ENCODE peak calls at places on chromosomes 16 and 17, in seven cellular contexts. Q is HL-60, R is transverse colon, B is AG04450, N is brain microvascular endothelial cell, A is cardiac muscle cell, M is tibial nerve. F is an unnamed sample.

GRCh38 chr17:50452627-50453300 is 15.9 kb downstream of the CHAD start:
- DNase-seq in M (no peak), Q (peak; percentile 28), A (no peak), B (no peak), N (no peak), R (peak; percentile 82), F (no peak)

GRCh38 chr17:75316253-75316652 is 27.0 kb upstream of the SLC25A19 start:
- DNase-seq in B (no peak), N (no peak), A (no peak), M (no peak), Q (no peak), R (no peak), F (no peak)

GRCh38 chr17:41816637-41817320 is 4.0 kb downstream of the FKBP10 start:
- DNase-seq in A (no peak), N (no peak), B (no peak), M (no peak), R (no peak), Q (no peak), F (no peak)

GRCh38 chr16:7324306-7324705 is 8.3 kb upstream of the RBFOX1 start:
- DNase-seq in R (no peak), Q (no peak), N (no peak), B (no peak), M (no peak), A (no peak), F (no peak)

GRCh38 chr16:17497648-17498047 is 26.9 kb upstream of the XYLT1 start:
- DNase-seq in A (no peak), Q (no peak), B (no peak), M (no peak), N (no peak), R (no peak), F (no peak)

GRCh38 chr17:20300399-20301037 is 166.8 kb downstream of the LGALS9B start:
- DNase-seq in R (no peak), A (peak; percentile 78), B (peak; percentile 64), Q (no peak), N (peak; percentile 72), M (no peak), F (no peak)

GRCh38 chr17:16975744-16976625 is 4.1 kb upstream of the TNFRSF13B start:
- DNase-seq in R (no peak), M (no peak), B (no peak), N (no peak), A (no peak), Q (no peak), F (no peak)

GRCh38 chr16:72995151-72995881 is 52.6 kb downstream of the ZFHX3 start:
- DNase-seq in R (peak; percentile 34), A (no peak), Q (peak; percentile 34), B (no peak), N (no peak), M (no peak), F (no peak)

GRCh38 chr17:35981908-35982330 is 622 bp upstream of the CCL16 start:
- DNase-seq in Q (no peak), N (no peak), B (no peak), R (peak; percentile 28), M (no peak), A (no peak), F (no peak)

GRCh38 chr17:17786998-17787397 is 49.8 kb downstream of the SREBF1 start:
- DNase-seq in Q (no peak), N (no peak), R (no peak), A (no peak), B (no peak), M (no peak), F (no peak)

GRCh38 chr17:60138769-60139437 is 10.9 kb upstream of the CA4 start:
- DNase-seq in A (no peak), Q (no peak), N (no peak), B (no peak), R (no peak), M (no peak), F (no peak)

GRCh38 chr17:38453951-38454421 is 25.7 kb downstream of the ARHGAP23 start:
- DNase-seq in R (no peak), A (peak; percentile 65), B (no peak), N (no peak), M (no peak), Q (no peak), F (no peak)

DNA sequence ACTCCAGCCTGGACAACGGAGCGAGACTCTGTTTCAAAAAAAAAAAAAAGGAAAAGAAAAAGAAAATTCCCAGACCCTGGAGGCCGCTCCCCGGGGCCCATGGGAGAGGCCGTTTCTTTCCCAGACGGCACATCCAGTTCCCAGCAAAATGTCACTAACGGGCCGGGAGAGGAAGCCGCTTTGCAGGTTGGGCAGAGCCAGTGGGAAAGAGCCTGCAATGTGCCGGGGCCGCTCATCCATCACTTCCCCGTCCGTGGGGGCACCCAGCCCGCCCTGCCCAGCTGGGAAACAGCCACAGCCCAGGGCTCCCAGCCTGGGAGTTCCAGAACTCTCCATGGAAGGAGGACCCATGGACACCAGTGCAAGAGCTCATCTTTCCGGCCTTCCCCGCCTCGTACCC is 41.8 kb upstream of the PABPN1L start:
- DNase-seq in R (no peak), A (no peak), Q (no peak), B (no peak), M (no peak), N (no peak), F (no peak)
- H3K27ac ChIP-seq in R (no peak overlapping the region), A (no peak overlapping the region), Q (no peak overlapping the region), B (no peak overlapping the region), M (no peak overlapping the region), N (no peak overlapping the region), F (no peak overlapping the region)

GRCh38 chr17:64218066-64218465 is 45.0 kb downstream of the TEX2 start:
- DNase-seq in N (no peak), M (no peak), A (no peak), Q (no peak), R (no peak), B (no peak), F (no peak)
- H3K27ac ChIP-seq in N (no peak overlapping the region), M (no peak overlapping the region), A (peak overlapping the region; percentile 76), Q (no peak overlapping the region), R (no peak overlapping the region), B (no peak overlapping the region), F (peak overlapping the region; percentile 44)

DNA sequence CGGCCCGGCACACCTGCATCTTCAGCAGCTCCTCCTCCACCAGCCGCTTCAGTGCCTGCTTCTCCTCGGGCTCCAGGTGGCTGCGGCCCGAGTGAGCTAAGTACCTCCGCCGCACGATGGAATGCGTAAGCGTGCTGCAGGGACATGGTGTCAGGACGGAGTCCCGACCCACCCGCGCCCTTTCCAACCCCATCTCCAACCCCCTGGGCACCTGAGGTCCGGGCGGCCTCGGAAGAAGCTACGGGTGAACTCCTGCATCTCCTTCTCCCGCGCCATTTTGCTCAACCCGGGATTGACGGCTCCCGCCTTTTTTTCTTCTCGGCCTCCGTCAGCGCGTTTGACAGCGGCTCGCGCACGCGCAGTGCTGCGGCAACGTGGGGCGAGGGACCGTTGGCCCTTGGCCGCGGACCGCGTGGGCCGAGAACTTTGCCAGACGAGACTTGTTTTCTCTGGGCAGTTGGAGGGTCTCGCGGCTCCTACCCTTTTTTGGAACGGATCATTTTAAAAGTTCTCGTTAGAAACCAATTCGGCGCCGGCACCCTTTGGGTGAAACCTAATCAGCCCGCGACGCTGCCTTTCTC is at the start of gene HIRIP3:
- DNase-seq in M (peak; percentile 74), N (peak; percentile 60), R (peak; percentile 91), B (peak; percentile 29), A (peak; percentile 83), Q (peak; percentile 91), F (peak; percentile 73)
- H3K27ac ChIP-seq in M (peak within 1 kb of the TSS; percentile 94), N (peak within 1 kb of the TSS; percentile 74), R (peak within 1 kb of the TSS; percentile 99), B (peak within 1 kb of the TSS; percentile 80), A (peak within 1 kb of the TSS; percentile 86), Q (peak within 1 kb of the TSS; percentile 99), F (peak within 1 kb of the TSS; percentile 97)

GRCh38 chr16:4217246-4218131 is 24.4 kb downstream of the SRL start:
- DNase-seq in N (no peak), A (peak; percentile 70), M (no peak), B (no peak), Q (no peak), R (peak; percentile 29), F (no peak)
- H3K27ac ChIP-seq in N (no peak overlapping the region), A (peak overlapping the region; percentile 93), M (peak overlapping the region; percentile 23), B (no peak overlapping the region), Q (no peak overlapping the region), R (no peak overlapping the region), F (no peak overlapping the region)

DNA sequence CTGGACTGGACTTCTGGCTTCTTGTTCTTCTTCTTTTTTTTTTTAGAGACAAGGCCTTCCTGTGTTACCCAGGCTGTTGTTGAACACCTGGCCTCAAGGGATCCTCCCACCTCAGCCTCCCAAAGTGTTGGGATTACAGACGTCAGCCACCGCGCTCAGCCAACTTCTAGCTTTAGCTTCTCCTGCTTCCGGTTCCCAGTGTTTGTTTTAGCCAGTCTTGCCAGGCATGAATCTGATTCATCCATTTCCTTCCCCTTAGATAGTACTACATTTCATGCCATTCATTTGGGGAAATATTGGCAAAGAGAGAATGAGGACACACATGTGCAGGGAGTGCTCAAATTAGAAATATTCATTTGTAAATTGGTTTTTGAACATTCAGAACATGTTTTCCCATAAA is 12.1 kb upstream of the NDUFAB1 start:
- DNase-seq in M (no peak), B (peak; percentile 8), Q (no peak), A (peak; percentile 90), R (no peak), N (peak; percentile 56), F (no peak)
- H3K27ac ChIP-seq in M (no peak overlapping the region), B (peak overlapping the region; percentile 52), Q (no peak overlapping the region), A (no peak overlapping the region), R (no peak overlapping the region), N (peak overlapping the region; percentile 42), F (no peak overlapping the region)

DNA sequence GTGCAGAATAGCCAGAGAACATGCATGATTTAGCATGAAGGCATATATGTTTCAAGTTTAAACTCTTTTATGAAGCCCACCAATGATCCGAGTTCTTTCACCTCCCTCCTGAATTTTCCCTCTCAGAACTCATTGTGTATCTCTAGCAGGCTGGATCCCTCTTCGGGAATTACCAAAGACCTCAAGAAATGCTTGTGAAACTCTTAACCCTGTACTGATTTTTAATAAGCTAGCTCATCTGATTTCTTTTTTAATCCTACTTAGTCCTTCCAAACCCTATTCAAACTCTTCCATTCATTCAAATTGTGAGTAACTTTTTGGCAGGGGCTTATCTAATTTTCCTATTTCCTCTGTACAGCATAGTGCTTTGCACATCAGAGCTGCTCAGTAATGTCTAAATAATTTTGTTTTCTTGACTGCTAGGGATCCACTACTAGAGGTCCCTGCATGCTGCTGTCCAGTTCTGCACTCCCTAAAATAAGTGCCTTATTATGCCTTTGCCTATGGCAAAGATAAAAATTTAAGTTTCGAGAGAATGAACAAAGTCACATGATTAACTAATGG is 723.8 kb downstream of the CDH11 start:
- DNase-seq in N (peak; percentile 45), B (no peak), R (no peak), A (peak; percentile 84), M (no peak), Q (no peak), F (no peak)
- H3K27ac ChIP-seq in N (peak overlapping the region; percentile 21), B (no peak overlapping the region), R (no peak overlapping the region), A (no peak overlapping the region), M (no peak overlapping the region), Q (no peak overlapping the region), F (no peak overlapping the region)